ENCODE peak calls at places on chromosomes 4 and X, in nine cellular contexts. J, H, G, R, B, Q, T, E and W are unnamed samples.

GRCh38 chrX:21153503-21153902 is 220.7 kb upstream of the CNKSR2 start:
- DNase-seq in H (no peak), R (no peak), T (peak), G (no peak), J (no peak), B (no peak), Q (peak), E (peak), W (no peak)

GRCh38 chrX:123629502-123629901 is 103.3 kb downstream of the THOC2 start:
- DNase-seq in Q (no peak), B (no peak), G (no peak), E (no peak), H (no peak), T (no peak), J (no peak), R (no peak), W (no peak)

GRCh38 chrX:153669174-153669890 is 4.3 kb downstream of the PNCK start:
- DNase-seq in B (no peak), J (no peak), H (no peak), G (peak), R (peak), T (peak), Q (no peak), E (no peak), W (no peak)

GRCh38 chr4:79623125-79623905 is 215.3 kb upstream of the GK2 start:
- DNase-seq in Q (no peak), J (no peak), E (peak), R (no peak), T (peak), G (no peak), H (no peak), B (no peak), W (no peak)

GRCh38 chrX:79081895-79082512 is 62.5 kb upstream of the GPR174 start:
- DNase-seq in B (no peak), R (no peak), Q (peak), G (no peak), J (no peak), T (no peak), H (peak), E (peak), W (no peak)

GRCh38 chr4:7581477-7581876 is 146.7 kb upstream of the PSAPL1 start:
- DNase-seq in T (no peak), B (no peak), Q (peak), E (no peak), G (no peak), R (no peak), H (peak), J (no peak), W (no peak)

GRCh38 chr4:85153221-85153620 is 186.7 kb upstream of the WDFY3 start:
- DNase-seq in T (no peak), B (no peak), H (no peak), J (no peak), R (no peak), G (no peak), Q (no peak), E (peak), W (no peak)

GRCh38 chr4:3073158-3074077 is 920 bp downstream of the HTT-AS start:
- DNase-seq in G (no peak), J (no peak), T (peak), B (no peak), H (peak), E (no peak), R (peak), Q (no peak), W (no peak)

GRCh38 chrX:152897216-152898144 is at the start of gene ZNF185:
- DNase-seq in E (peak), G (peak), Q (peak), R (no peak), T (no peak), B (no peak), J (no peak), H (peak), W (peak)

GRCh38 chrX:54484666-54485065 is 11.4 kb downstream of the FGD1 start:
- DNase-seq in G (no peak), B (no peak), H (no peak), Q (no peak), R (no peak), E (no peak), T (no peak), J (no peak), W (no peak)

GRCh38 chrX:13778916-13779315 is 38.0 kb downstream of the GPM6B start:
- DNase-seq in G (no peak), J (no peak), R (no peak), Q (no peak), E (peak), H (no peak), B (no peak), T (no peak), W (no peak)

GRCh38 chr4:82335043-82335442 is 38.7 kb downstream of the HNRNPD start:
- DNase-seq in J (no peak), B (no peak), Q (no peak), R (no peak), T (no peak), E (no peak), H (no peak), G (no peak), W (no peak)

GRCh38 chr4:10151182-10151581 is 34.6 kb upstream of the WDR1 start:
- DNase-seq in B (no peak), Q (no peak), R (no peak), E (no peak), H (no peak), J (no peak), G (no peak), T (no peak), W (no peak)

DNA sequence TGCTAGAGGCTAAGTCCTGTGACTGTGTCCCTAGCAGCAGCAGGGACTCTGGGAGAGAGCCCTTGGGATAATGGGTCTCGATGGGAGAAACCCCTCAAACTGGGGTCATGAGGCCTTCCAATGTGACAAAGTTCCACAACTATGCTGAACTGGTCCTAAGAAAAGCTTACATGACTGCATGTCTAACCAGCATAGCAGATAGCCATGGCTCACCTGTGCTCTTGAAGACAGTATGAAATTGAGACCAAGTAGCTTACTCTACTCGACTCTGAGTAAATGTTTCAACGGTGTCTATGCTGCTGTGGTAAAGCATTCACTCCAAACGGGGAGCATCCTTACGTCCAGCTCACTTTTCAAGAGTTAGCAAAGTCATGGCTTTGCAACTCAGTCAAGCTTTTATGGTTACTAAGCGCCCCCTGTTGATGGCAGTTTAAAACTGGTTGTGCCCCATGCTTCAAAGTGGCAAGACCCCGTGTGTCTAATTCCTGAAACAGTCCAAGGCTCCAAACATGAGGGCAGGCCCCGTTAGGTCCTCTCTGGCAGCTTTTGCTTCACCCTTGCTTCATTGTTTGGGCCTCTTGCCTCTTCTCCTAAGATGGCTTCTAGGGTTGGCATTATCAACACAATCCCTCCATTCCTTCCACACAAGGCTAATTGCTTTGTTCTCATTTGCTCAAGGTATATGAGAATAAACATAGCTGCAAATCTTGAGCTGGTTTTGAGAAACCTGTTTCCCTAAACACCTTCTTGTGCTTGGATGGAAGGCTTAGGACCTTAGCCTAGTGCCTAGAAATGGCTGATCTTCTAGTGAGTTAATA is 46.6 kb downstream of the CCNG2 start:
- DNase-seq in E (peak), G (no peak), B (peak), H (peak), J (peak), T (peak), R (peak), Q (peak), W (no peak)
- TF ChIP-seq CTCF in E (peak), G (peak), B (peak), H (peak), J (peak), T (peak), R (peak), Q (peak), W (peak)

DNA sequence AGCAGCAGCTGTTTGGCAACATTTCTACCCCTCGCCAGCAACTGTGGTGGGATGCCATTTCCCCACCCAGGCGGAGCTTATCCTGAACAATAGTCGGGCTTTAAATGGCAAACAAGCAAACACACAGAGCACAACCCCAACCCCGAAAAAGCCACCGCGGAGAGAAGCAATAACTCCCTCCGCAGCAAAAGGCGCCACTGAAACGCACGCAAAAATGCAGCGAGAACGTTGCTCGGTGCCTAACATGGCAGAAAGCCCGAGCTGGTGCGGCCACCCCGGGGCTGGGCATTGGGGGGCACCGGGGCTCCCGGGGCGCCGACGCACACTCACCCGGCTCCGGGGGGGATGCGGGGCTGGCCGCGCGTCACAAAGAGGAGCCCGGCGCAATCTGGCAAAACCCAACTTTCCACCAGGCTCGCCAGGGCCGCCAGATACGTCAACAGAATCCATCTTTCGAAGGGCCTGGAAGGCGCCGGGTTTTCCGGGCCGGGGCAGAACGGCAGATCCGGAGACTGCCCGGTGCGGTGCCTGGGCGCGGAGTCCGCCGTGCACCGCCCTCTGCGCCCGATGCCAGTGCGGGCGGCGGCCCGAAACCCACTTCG is 818 bp downstream of the RAI2 start:
- DNase-seq in R (no peak), B (no peak), G (peak), E (no peak), H (peak), Q (no peak), J (no peak), T (peak), W (no peak)
- H3K4me3 ChIP-seq in R (peak), B (peak), G (peak), E (peak), H (peak), Q (peak), J (peak), T (peak), W (peak)

GRCh38 chr4:115215935-115216334 is 102.5 kb upstream of the NDST4 start:
- DNase-seq in G (no peak), T (no peak), H (no peak), J (no peak), R (no peak), Q (no peak), B (no peak), E (no peak), W (no peak)
- TF ChIP-seq CTCF in G (no peak), T (no peak), H (no peak), J (no peak), R (no peak), Q (no peak), B (no peak), E (no peak), W (no peak)

DNA sequence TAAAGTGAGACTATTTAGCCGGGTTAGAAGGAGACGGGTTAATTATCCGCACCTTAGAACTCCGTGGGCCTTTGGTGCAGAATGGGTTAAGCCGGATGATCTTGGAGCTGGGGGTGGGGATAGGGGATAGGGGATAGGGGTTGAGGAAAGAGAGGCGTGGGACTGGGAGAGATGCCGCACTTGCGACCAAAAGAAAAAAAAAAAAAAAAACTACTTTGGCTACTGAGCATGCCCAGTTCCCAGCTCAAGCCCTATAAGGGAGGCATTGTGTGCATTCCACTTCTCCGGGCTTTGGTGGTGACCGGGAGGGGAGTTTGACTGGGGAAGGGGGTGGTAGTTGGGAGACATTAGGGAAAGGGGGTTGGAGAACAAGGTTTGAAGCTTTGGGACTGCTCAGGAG is at the start of gene SLITRK4:
- DNase-seq in G (no peak), Q (no peak), E (no peak), H (peak), B (no peak), T (no peak), R (no peak), J (no peak), W (no peak)
- H3K4me3 ChIP-seq in G (no peak), Q (no peak), E (peak), H (no peak), B (no peak), T (peak), R (no peak), J (peak), W (peak)